ENCODE peak calls at places on chromosomes 12 and 14, in four cellular contexts. N is SW 1271; H is stimulated activated CD4-positive, alpha-beta T cell treated with anti-CD3 and anti-CD28 coated beads, Interleukin-15, amount 100 ng/mL, for 1 hour; M is HT1080. G is an unnamed sample.

GRCh38 chr14:47044841-47045240 is 393.3 kb upstream of the RPL10L start:
- DNase-seq in N (peak), H (no peak), M (peak), G (no peak)

GRCh38 chr14:32136027-32136825 is 59.1 kb downstream of the ARHGAP5 start:
- DNase-seq in H (no peak), N (no peak), M (no peak), G (no peak)

GRCh38 chr14:91142214-91142668 is 28.4 kb downstream of the DGLUCY start:
- DNase-seq in N (no peak), H (no peak), M (no peak), G (no peak)

GRCh38 chr14:36738269-36738668 is 76.6 kb downstream of the PAX9 start:
- DNase-seq in M (peak), N (no peak), H (no peak), G (no peak)

GRCh38 chr12:111558107-111558376 is 41.1 kb downstream of the ATXN2 start:
- DNase-seq in N (no peak), H (no peak), M (no peak), G (no peak)

GRCh38 chr12:109098142-109098652 is 800 bp downstream of the UNG start:
- DNase-seq in N (no peak), H (no peak), M (no peak), G (no peak)

GRCh38 chr12:50505386-50505827 is 622 bp downstream of the DIP2B start:
- DNase-seq in M (peak), H (no peak), N (peak), G (peak)

GRCh38 chr12:110737532-110737931 is 5.2 kb downstream of the PPP1CC start:
- DNase-seq in N (no peak), H (no peak), M (no peak), G (no peak)

GRCh38 chr14:76232782-76233181 is 81.1 kb downstream of the GPATCH2L start:
- DNase-seq in N (no peak), M (no peak), H (no peak), G (no peak)

GRCh38 chr12:98544741-98545140 is 29.4 kb downstream of the TMPO start:
- DNase-seq in H (no peak), N (no peak), M (no peak), G (no peak)

GRCh38 chr12:2691340-2692111 is 103.2 kb upstream of the FKBP4 start:
- DNase-seq in H (no peak), M (no peak), N (no peak), G (no peak)

GRCh38 chr14:95222151-95222631 is 64.9 kb upstream of the DICER1 start:
- DNase-seq in H (no peak), N (no peak), M (no peak), G (no peak)

GRCh38 chr14:67502867-67503266 is 14.3 kb upstream of the TMEM229B start:
- DNase-seq in M (no peak), H (no peak), N (no peak), G (no peak)

GRCh38 chr14:44404021-44404420 is 103.1 kb downstream of the FSCB start:
- DNase-seq in N (no peak), M (peak), H (no peak), G (no peak)

GRCh38 chr12:95593266-95593871 is 42.1 kb upstream of the USP44 start:
- DNase-seq in H (no peak), M (no peak), N (no peak), G (no peak)

GRCh38 chr12:1099158-1099557 is 108.1 kb downstream of the ERC1 start:
- DNase-seq in M (no peak), H (no peak), N (no peak), G (no peak)

GRCh38 chr14:104865631-104866441 is 768 bp downstream of the CEP170B start:
- DNase-seq in M (peak), N (peak), H (no peak), G (no peak)

GRCh38 chr14:61511558-61511924 is 183.8 kb upstream of the HIF1A start:
- DNase-seq in N (no peak), M (no peak), H (no peak), G (no peak)

GRCh38 chr12:15158114-15158513 is 63.1 kb downstream of the RERG start:
- DNase-seq in H (no peak), N (no peak), M (no peak), G (no peak)

GRCh38 chr12:109112720-109113465 is 3.5 kb upstream of the ACACB start:
- DNase-seq in H (no peak), M (no peak), N (no peak), G (no peak)

GRCh38 chr14:86038401-86038985 is 508.5 kb downstream of the FLRT2 start:
- DNase-seq in M (peak), H (no peak), N (peak), G (peak)

GRCh38 chr14:29821665-29822429 is 105.8 kb downstream of the PRKD1 start:
- DNase-seq in M (no peak), N (no peak), H (no peak), G (no peak)

GRCh38 chr14:30354439-30354838 is 204.5 kb upstream of the G2E3 start:
- DNase-seq in H (no peak), N (no peak), M (no peak), G (no peak)

GRCh38 chr12:80938397-80938796 is 663 bp upstream of the LIN7A start:
- DNase-seq in H (no peak), M (no peak), N (no peak), G (no peak)

GRCh38 chr12:50069069-50069468 is 11.7 kb downstream of the ASIC1 start:
- DNase-seq in N (no peak), H (no peak), M (no peak), G (no peak)

GRCh38 chr12:82645414-82645813 is 41.3 kb upstream of the TMTC2 start:
- DNase-seq in M (no peak), H (no peak), N (no peak), G (no peak)

GRCh38 chr12:120466560-120467315 is 2.8 kb downstream of the SRSF9 start:
- DNase-seq in H (peak), M (peak), N (peak), G (no peak)

GRCh38 chr12:121560392-121561021 is 20.3 kb downstream of the KDM2B start:
- DNase-seq in H (no peak), N (no peak), M (no peak), G (no peak)

GRCh38 chr14:61454545-61454944 is 133.2 kb downstream of the PRKCH start:
- DNase-seq in M (peak), N (no peak), H (no peak), G (no peak)

GRCh38 chr12:39813776-39814175 is 194.2 kb upstream of the ABCD2 start:
- DNase-seq in N (no peak), H (no peak), M (no peak), G (no peak)

GRCh38 chr14:58199726-58200479 is at the start of gene ACTR10:
- DNase-seq in N (peak), M (peak), H (peak), G (peak)

GRCh38 chr14:103748539-103748867 is 32.9 kb downstream of the ZFYVE21 start:
- DNase-seq in H (no peak), M (no peak), N (no peak), G (peak)

GRCh38 chr12:1350055-1350933 is 244.1 kb downstream of the FBXL14 start:
- DNase-seq in H (no peak), N (peak), M (peak), G (no peak)

GRCh38 chr12:119673634-119674033 is 5.7 kb downstream of the PRKAB1 start:
- DNase-seq in H (no peak), N (no peak), M (no peak), G (no peak)

GRCh38 chr12:116821291-116821690 is 60.0 kb downstream of the HRK start:
- DNase-seq in M (no peak), N (no peak), H (no peak), G (no peak)

GRCh38 chr12:69484428-69484827 is 14.2 kb downstream of the FRS2 start:
- DNase-seq in N (no peak), M (no peak), H (no peak), G (no peak)

GRCh38 chr14:51176819-51177218 is 63.2 kb upstream of the TMX1 start:
- DNase-seq in N (no peak), M (no peak), H (no peak), G (no peak)

GRCh38 chr12:117356048-117356447 is 5.4 kb downstream of the NOS1 start:
- DNase-seq in N (no peak), M (peak), H (no peak), G (no peak)

GRCh38 chr14:23056257-23056955 is 914 bp downstream of the CDH24 start:
- DNase-seq in H (peak), M (peak), N (no peak), G (peak)

G was measured in stimulated activated CD8-positive, alpha-beta memory T cell treated with anti-CD3 and anti-CD28 coated beads, Interleukin-15, amount 100 ng/mL, for 24 hours.